ENCODE peak calls at places on chromosomes 13 and 19, in four cellular contexts. J is CD8-positive, alpha-beta memory T cell; C is stimulated activated CD4-positive, alpha-beta T cell treated with anti-CD3 and anti-CD28 coated beads, Interleukin-4, amount 100 ng/mL, for 24 hours; N is thoracic aorta. G is an unnamed sample.
A peak's percentile ranks its signal among the peaks of the same experiment; 100 is the strongest.

GRCh38 chr13:113746143-113746525 is 12.9 kb upstream of the TMEM255B start:
- DNase-seq in J (no peak), C (no peak), N (no peak), G (no peak)

GRCh38 chr13:43258771-43259170 is 235.4 kb downstream of the DNAJC15 start:
- DNase-seq in J (no peak), C (no peak), N (no peak), G (no peak)

GRCh38 chr13:48582086-48582485 is 49.2 kb upstream of the RCBTB2 start:
- DNase-seq in J (no peak), C (no peak), N (no peak), G (no peak)

GRCh38 chr13:30847697-30848307 is 58.3 kb upstream of the MEDAG start:
- DNase-seq in J (no peak), C (peak; percentile 31), N (peak; percentile 54), G (no peak)

GRCh38 chr13:72556945-72557344 is 170.5 kb downstream of the MZT1 start:
- DNase-seq in J (no peak), C (no peak), N (no peak), G (no peak)

GRCh38 chr19:17136026-17136425 is 60.4 kb downstream of the MYO9B start:
- DNase-seq in J (no peak), C (no peak), N (no peak), G (no peak)

GRCh38 chr13:25489238-25489637 is 117.5 kb downstream of the ATP8A2 start:
- DNase-seq in J (no peak), C (no peak), N (no peak), G (no peak)

GRCh38 chr19:35805518-35806102 is 7.0 kb downstream of the PRODH2 start:
- DNase-seq in J (no peak), C (no peak), N (no peak), G (no peak)

GRCh38 chr13:38543561-38543960 is 143.3 kb upstream of the FREM2 start:
- DNase-seq in J (no peak), C (no peak), N (no peak), G (no peak)

GRCh38 chr19:16045893-16046292 is 30.4 kb upstream of the TPM4 start:
- DNase-seq in J (no peak), C (no peak), N (no peak), G (no peak)

GRCh38 chr13:45055198-45055901 is 65.0 kb upstream of the GTF2F2 start:
- DNase-seq in J (no peak), C (peak; percentile 79), N (no peak), G (no peak)

GRCh38 chr19:30871979-30872378 is 477.3 kb downstream of the TSHZ3 start:
- DNase-seq in J (no peak), C (no peak), N (no peak), G (no peak)

GRCh38 chr19:50568321-50569022 is at the start of gene LRRC4B:
- DNase-seq in J (no peak), C (no peak), N (no peak), G (no peak)

GRCh38 chr19:16016226-16017137 is 59.8 kb upstream of the TPM4 start:
- DNase-seq in J (no peak), C (no peak), N (no peak), G (peak; percentile 26)

GRCh38 chr13:44117351-44117750 is 237.6 kb downstream of the LACC1 start:
- DNase-seq in J (no peak), C (no peak), N (no peak), G (peak; percentile 9)

GRCh38 chr13:100520936-100521765 is 67.4 kb downstream of the GGACT start:
- DNase-seq in J (no peak), C (no peak), N (no peak), G (no peak)

GRCh38 chr13:33218020-33218419 is 67.5 kb downstream of the STARD13 start:
- DNase-seq in J (no peak), C (no peak), N (no peak), G (no peak)

GRCh38 chr13:57588639-57589038 is 42.9 kb upstream of the PCDH17 start:
- DNase-seq in J (no peak), C (no peak), N (no peak), G (no peak)

GRCh38 chr13:106899444-106899843 is 331.5 kb upstream of the ARGLU1 start:
- DNase-seq in J (no peak), C (no peak), N (no peak), G (no peak)

GRCh38 chr19:1999856-2000515 is 15.5 kb downstream of the BTBD2 start:
- DNase-seq in J (no peak), C (no peak), N (no peak), G (no peak)

GRCh38 chr13:28022848-28023518 is 34.5 kb upstream of the URAD start:
- DNase-seq in J (no peak), C (no peak), N (no peak), G (no peak)

GRCh38 chr19:13996928-13997636 is 9.0 kb downstream of the RFX1 start:
- DNase-seq in J (no peak), C (no peak), N (no peak), G (no peak)

GRCh38 chr13:109243311-109243951 is 543.0 kb downstream of the IRS2 start:
- DNase-seq in J (no peak), C (no peak), N (no peak), G (no peak)